ENCODE peak calls at places on chromosomes 1 and 21, in six cellular contexts. One of them, this sample, is unnamed.

GRCh38 chr1:151891515-151891914 is 17.8 kb downstream of the THEM4 start:
- DNase-seq in GM12891: no peak
- DNase-seq in K562: peak
- DNase-seq in H1: no peak
- DNase-seq in HepG2: no peak
- DNase-seq in GM12878: no peak
- DNase-seq in this sample: no peak

GRCh38 chr1:203743101-203743501 is 21.9 kb upstream of the LAX1 start:
- DNase-seq in GM12891: no peak
- DNase-seq in K562: no peak
- DNase-seq in H1: peak
- DNase-seq in HepG2: no peak
- DNase-seq in GM12878: no peak
- DNase-seq in this sample: no peak

GRCh38 chr1:176800978-176801552 is 338.1 kb downstream of the PAPPA2 start:
- DNase-seq in GM12891: no peak
- DNase-seq in K562: no peak
- DNase-seq in H1: no peak
- DNase-seq in HepG2: no peak
- DNase-seq in GM12878: no peak
- DNase-seq in this sample: no peak

GRCh38 chr1:150477320-150477719 is 9.9 kb upstream of the TARS2 start:
- DNase-seq in GM12891: no peak
- DNase-seq in K562: no peak
- DNase-seq in H1: no peak
- DNase-seq in HepG2: no peak
- DNase-seq in GM12878: no peak
- DNase-seq in this sample: no peak

GRCh38 chr1:7680791-7681165 is 90.3 kb upstream of the VAMP3 start:
- DNase-seq in GM12891: no peak
- DNase-seq in K562: no peak
- DNase-seq in H1: no peak
- DNase-seq in HepG2: no peak
- DNase-seq in GM12878: no peak
- DNase-seq in this sample: no peak

GRCh38 chr1:189513091-189513490 is 964.6 kb downstream of the BRINP3 start:
- DNase-seq in GM12891: no peak
- DNase-seq in K562: no peak
- DNase-seq in H1: no peak
- DNase-seq in HepG2: peak
- DNase-seq in GM12878: no peak
- DNase-seq in this sample: no peak

GRCh38 chr1:88768187-88768586 is 84.1 kb downstream of the PKN2 start:
- DNase-seq in GM12891: no peak
- DNase-seq in K562: no peak
- DNase-seq in H1: no peak
- DNase-seq in HepG2: no peak
- DNase-seq in GM12878: no peak
- DNase-seq in this sample: no peak

GRCh38 chr1:212622467-212622866 is 13.9 kb downstream of the ATF3 start:
- DNase-seq in GM12891: no peak
- DNase-seq in K562: no peak
- DNase-seq in H1: no peak
- DNase-seq in HepG2: no peak
- DNase-seq in GM12878: no peak
- DNase-seq in this sample: no peak

GRCh38 chr21:45112371-45112770 is 38.0 kb downstream of the ADARB1 start:
- DNase-seq in GM12891: no peak
- DNase-seq in K562: no peak
- DNase-seq in H1: no peak
- DNase-seq in HepG2: no peak
- DNase-seq in GM12878: no peak
- DNase-seq in this sample: no peak

GRCh38 chr1:94755675-94756074 is 64.5 kb upstream of the SLC44A3 start:
- DNase-seq in GM12891: no peak
- DNase-seq in K562: peak
- DNase-seq in H1: no peak
- DNase-seq in HepG2: peak
- DNase-seq in GM12878: no peak
- DNase-seq in this sample: no peak

GRCh38 chr1:228238461-228238860 is 30.6 kb downstream of the OBSCN start:
- DNase-seq in GM12891: no peak
- DNase-seq in K562: no peak
- DNase-seq in H1: no peak
- DNase-seq in HepG2: no peak
- DNase-seq in GM12878: no peak
- DNase-seq in this sample: no peak
- TF ChIP-seq POLR2A in GM12891: no peak
- TF ChIP-seq POLR2A in K562: no peak
- TF ChIP-seq POLR2A in H1: no peak
- TF ChIP-seq POLR2A in HepG2: no peak
- TF ChIP-seq POLR2A in GM12878: no peak
- TF ChIP-seq POLR2A in this sample: no peak

DNA sequence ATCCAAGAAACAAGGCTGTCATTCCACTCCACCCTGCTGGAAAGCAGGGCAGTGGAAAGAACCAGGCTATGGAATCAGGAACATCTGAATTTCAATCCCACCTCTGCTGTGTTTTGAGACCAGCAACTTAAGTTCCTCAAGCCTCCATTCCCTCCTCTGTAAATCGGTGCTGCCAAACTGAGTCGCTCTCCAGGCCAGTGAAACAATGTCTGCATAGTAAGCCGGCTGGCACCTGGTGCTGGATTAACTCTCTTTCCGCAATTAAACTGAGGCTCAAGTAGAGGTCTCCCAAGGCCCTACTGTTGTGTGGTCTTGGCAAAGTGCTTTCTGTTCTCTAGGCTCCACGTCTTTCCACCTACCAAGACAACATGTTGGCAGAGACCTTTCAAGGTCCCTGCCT is 65.3 kb downstream of the SSBP3 start:
- DNase-seq in GM12891: no peak
- DNase-seq in K562: no peak
- DNase-seq in H1: no peak
- DNase-seq in HepG2: no peak
- DNase-seq in GM12878: no peak
- DNase-seq in this sample: no peak
- TF ChIP-seq TAF1 in GM12891: no peak
- TF ChIP-seq TAF1 in K562: no peak
- TF ChIP-seq TAF1 in H1: no peak
- TF ChIP-seq TAF1 in HepG2: no peak
- TF ChIP-seq TAF1 in GM12878: no peak
- TF ChIP-seq TAF1 in this sample: no peak

DNA sequence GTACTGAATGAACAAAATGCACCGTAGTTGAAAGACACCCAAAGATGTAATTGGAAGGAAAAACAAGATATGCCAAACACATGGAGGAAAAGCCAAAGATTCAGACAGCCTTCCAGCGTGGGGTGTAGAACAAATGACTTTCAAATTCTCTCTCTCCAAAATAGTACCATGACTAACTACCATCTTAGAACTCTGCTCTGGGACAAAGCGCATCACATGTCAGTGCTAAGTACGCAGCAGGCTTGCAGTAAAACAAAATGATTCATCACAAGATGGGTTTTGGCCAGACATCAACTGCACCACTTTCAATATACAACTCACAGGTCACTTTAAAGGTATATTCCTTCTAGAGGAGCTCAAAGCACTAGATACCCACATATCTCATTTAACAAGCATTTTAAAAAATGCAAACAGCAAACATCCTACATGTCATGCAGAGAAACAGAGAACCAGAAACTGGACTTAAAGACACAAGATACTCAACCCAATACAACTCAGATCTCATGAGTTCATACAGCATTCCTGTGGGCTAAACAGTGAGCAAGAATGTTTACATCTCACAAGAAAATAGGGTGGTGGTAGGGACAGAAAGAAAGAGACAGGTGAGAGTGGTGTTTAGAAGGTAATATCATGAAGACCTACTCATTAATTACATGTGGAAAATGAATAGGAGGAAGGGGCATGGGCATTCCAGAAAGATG is 75.7 kb downstream of the BCAR3 start:
- DNase-seq in GM12891: no peak
- DNase-seq in K562: no peak
- DNase-seq in H1: no peak
- DNase-seq in HepG2: no peak
- DNase-seq in GM12878: no peak
- DNase-seq in this sample: no peak
- TF ChIP-seq POLR2AphosphoS5 in GM12891: no peak
- TF ChIP-seq POLR2AphosphoS5 in K562: no peak
- TF ChIP-seq POLR2AphosphoS5 in H1: no peak
- TF ChIP-seq POLR2AphosphoS5 in HepG2: peak
- TF ChIP-seq POLR2AphosphoS5 in GM12878: no peak
- TF ChIP-seq POLR2AphosphoS5 in this sample: no peak

GRCh38 chr1:207822602-207823451 is 71.0 kb downstream of the CD46 start:
- DNase-seq in GM12891: peak
- DNase-seq in K562: peak
- DNase-seq in H1: no peak
- DNase-seq in HepG2: no peak
- DNase-seq in GM12878: peak
- DNase-seq in this sample: peak
- TF ChIP-seq POLR2A in GM12891: peak
- TF ChIP-seq POLR2A in K562: no peak
- TF ChIP-seq POLR2A in H1: no peak
- TF ChIP-seq POLR2A in HepG2: no peak
- TF ChIP-seq POLR2A in GM12878: peak
- TF ChIP-seq POLR2A in this sample: peak

DNA sequence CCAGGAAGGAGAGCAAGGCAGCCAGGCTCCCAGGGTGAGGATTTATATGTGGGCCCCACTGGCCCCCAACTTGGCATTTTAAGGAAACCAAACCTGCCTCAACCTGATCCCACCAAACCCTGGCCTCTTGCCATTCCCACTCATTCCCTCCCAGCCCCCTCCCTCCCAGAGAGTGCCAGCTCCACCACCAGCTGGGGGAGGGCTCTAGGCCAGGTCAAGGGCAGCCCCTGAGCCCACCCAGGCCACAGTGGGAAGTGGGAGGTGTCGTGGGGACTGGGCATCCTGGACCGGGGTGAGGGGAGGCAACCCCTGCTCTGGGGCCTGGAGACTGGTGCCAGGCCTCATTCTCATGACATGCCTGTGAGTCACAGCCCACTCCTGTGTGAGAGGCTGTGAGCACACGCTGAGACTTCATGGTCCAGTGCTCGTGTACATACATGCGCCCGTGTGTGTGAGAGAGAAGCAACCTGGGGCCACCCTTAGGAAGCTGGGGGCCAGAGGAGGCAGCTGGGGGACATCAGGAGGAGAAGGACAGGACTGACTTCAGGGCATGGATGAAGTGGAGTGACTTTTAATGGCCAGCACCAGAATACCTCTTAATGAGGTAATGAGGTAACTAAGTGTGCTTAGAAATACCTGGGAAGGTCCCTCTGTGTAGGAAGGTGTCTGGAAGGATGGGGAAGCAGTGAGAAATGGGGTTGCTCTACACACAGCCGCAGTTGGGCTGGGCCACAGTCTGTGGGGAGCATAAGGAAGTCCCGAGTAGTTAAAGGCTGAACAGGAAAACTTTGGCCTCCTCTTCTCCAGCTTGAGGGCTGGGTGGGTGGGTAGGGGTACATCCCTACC is at the start of gene S100A2:
- DNase-seq in GM12891: peak
- DNase-seq in K562: no peak
- DNase-seq in H1: no peak
- DNase-seq in HepG2: peak
- DNase-seq in GM12878: peak
- DNase-seq in this sample: peak
- TF ChIP-seq TAF1 in GM12891: no peak
- TF ChIP-seq TAF1 in K562: no peak
- TF ChIP-seq TAF1 in H1: no peak
- TF ChIP-seq TAF1 in HepG2: no peak
- TF ChIP-seq TAF1 in GM12878: no peak
- TF ChIP-seq TAF1 in this sample: no peak

DNA sequence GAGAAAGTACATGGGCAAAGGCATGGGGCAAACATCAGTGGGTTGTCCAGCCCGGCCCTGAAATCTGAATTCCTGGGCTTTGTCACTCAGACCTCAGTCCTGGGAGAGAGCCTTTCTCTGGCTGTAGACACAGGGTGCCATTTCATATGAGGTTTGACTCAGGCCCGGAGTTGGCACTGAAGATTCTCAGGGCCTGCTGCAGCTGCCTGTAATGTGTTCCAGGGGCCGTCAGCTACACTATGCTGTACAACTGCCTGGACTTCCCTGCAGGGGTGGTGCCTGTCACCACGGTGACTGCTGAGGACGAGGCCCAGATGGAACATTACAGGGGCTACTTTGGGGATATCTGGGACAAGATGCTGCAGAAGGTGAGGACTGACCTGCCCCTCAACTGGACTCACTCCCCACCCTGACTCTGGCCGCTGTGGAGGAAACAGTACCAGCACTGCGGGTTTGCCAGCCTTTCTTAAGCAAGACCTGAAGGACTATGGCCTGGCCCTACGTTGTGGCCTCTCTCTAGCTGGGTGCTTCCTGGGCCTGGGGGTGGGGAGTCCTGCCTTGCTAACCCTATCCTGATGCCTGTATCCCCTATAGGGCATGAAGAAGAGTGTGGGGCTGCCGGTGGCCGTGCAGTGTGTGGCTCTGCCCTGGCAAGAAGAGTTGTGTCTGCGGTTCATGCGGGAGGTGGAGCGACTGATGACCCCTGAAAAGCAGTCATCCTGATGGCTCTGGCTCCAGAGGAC is 18.9 kb downstream of the FAAH start:
- DNase-seq in GM12891: no peak
- DNase-seq in K562: no peak
- DNase-seq in H1: no peak
- DNase-seq in HepG2: no peak
- DNase-seq in GM12878: no peak
- DNase-seq in this sample: no peak
- TF ChIP-seq POLR2AphosphoS5 in GM12891: no peak
- TF ChIP-seq POLR2AphosphoS5 in K562: no peak
- TF ChIP-seq POLR2AphosphoS5 in H1: no peak
- TF ChIP-seq POLR2AphosphoS5 in HepG2: no peak
- TF ChIP-seq POLR2AphosphoS5 in GM12878: no peak
- TF ChIP-seq POLR2AphosphoS5 in this sample: no peak

DNA sequence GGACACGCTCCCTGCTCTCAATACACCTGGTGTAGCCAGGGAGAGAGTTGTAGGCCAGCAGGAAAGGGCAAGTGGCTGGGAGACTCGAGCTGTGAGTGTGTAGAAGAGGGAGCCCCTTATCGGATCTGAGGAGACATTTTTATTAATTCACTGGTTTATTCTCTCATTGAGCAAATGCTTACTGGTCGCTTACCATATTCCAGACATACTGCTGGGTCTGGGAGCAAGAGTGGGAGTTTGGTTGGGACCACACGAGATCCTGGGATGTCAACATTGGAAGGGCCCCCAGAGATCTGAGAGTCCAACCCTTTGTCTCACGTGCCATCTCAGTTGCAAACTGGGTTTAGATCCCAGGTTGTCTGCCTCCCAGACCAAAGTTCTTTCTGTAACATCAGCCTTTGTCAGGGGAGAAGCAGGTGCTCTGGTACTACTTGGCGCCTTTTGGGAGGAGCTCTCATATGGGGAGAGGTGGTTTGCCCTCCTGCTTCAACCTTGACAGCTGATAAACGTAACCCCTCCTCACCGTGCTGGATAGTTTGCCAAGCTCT is 680 bp downstream of the TMEM222 start:
- DNase-seq in GM12891: no peak
- DNase-seq in K562: no peak
- DNase-seq in H1: no peak
- DNase-seq in HepG2: peak
- DNase-seq in GM12878: no peak
- DNase-seq in this sample: no peak
- TF ChIP-seq POLR2A in GM12891: no peak
- TF ChIP-seq POLR2A in K562: no peak
- TF ChIP-seq POLR2A in H1: no peak
- TF ChIP-seq POLR2A in HepG2: no peak
- TF ChIP-seq POLR2A in GM12878: no peak
- TF ChIP-seq POLR2A in this sample: no peak